ENCODE peak calls at places on chromosome 20, in nine cellular contexts. W is AG09309; E is foreskin fibroblast; K is ovary; J is uterus; Q is aorta; R is adrenal gland; F is naive thymus-derived CD4-positive, alpha-beta T cell; N is GM23338. D is an unnamed sample.

GRCh38 chr20:60583741-60584140 is 625.5 kb downstream of the CDH26 start:
- DNase-seq in W (no peak), E (no peak), K (no peak), J (no peak), Q (no peak), R (no peak), F (no peak), N (no peak), D (no peak)

GRCh38 chr20:15200139-15200538 is 862.7 kb upstream of the FLRT3 start:
- DNase-seq in W (no peak), E (peak), K (no peak), J (no peak), Q (no peak), R (no peak), F (no peak), N (no peak), D (no peak)

GRCh38 chr20:914727-915498 is 1.2 kb downstream of the ANGPT4 start:
- DNase-seq in W (no peak), E (no peak), K (no peak), J (no peak), Q (no peak), R (no peak), F (no peak), N (no peak), D (no peak)

GRCh38 chr20:45629496-45630100 is at the start of gene WFDC10A:
- DNase-seq in W (no peak), E (peak), K (no peak), J (no peak), Q (no peak), R (peak), F (no peak), N (peak), D (no peak)

GRCh38 chr20:52191436-52192295 is at the start of gene ZFP64:
- DNase-seq in W (peak), E (peak), K (peak), J (peak), Q (peak), R (peak), F (peak), N (peak), D (peak)

GRCh38 chr20:50561379-50562078 is 51.3 kb downstream of the PTPN1 start:
- DNase-seq in W (peak), E (peak), K (peak), J (peak), Q (peak), R (peak), F (peak), N (no peak), D (no peak)

GRCh38 chr20:5918856-5919633 is 31.3 kb downstream of the TRMT6 start:
- DNase-seq in W (no peak), E (peak), K (no peak), J (no peak), Q (no peak), R (no peak), F (no peak), N (no peak), D (no peak)

GRCh38 chr20:641516-641913 is 11.5 kb downstream of the SRXN1 start:
- DNase-seq in W (no peak), E (no peak), K (no peak), J (no peak), Q (no peak), R (peak), F (no peak), N (no peak), D (no peak)

GRCh38 chr20:62916703-62917476 is 9.4 kb downstream of the DIDO1 start:
- DNase-seq in W (no peak), E (no peak), K (no peak), J (no peak), Q (peak), R (no peak), F (no peak), N (no peak), D (no peak)

GRCh38 chr20:38193586-38194105 is 28.6 kb upstream of the TGM2 start:
- DNase-seq in W (no peak), E (no peak), K (no peak), J (no peak), Q (peak), R (no peak), F (no peak), N (no peak), D (no peak)

DNA sequence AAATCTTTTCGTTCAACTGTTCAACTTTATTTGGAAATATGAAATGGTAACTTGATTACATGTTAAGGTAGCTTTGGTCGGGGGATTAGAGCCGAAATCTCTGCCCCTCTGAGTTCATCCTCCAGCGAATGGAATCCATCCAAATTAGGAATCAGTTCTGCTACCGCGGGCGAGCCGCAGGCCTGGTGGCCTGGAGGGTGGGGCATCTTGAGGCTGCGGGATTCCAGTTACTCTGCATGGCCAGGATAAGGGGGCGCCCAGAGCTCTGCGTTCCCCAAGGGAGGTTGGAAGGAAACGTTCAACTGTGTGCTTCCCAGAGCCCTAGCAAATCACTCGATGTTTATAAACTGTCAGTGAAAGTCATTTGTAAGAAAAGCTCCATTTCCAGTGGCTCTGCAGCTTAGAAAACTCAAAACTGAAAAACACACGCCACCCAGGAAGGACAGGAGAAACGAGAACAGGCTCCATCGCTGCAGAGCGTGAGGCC is 262.2 kb downstream of the TAF4 start:
- DNase-seq in W (no peak), E (peak), K (peak), J (no peak), Q (peak), R (no peak), F (no peak), N (no peak), D (no peak)
- H3K4me3 ChIP-seq in W (peak), E (no peak), K (no peak), J (no peak), Q (no peak), R (no peak), F (no peak), N (no peak), D (no peak)

GRCh38 chr20:32660661-32661060 is 13.1 kb downstream of the C20orf203 start:
- DNase-seq in W (no peak), E (no peak), K (no peak), J (no peak), Q (no peak), R (no peak), F (no peak), N (no peak), D (no peak)

GRCh38 chr20:32661820-32662528 is 11.8 kb downstream of the C20orf203 start:
- DNase-seq in W (no peak), E (no peak), K (no peak), J (no peak), Q (no peak), R (no peak), F (no peak), N (peak), D (no peak)

GRCh38 chr20:32667030-32667429 is 6.7 kb downstream of the C20orf203 start:
- DNase-seq in W (no peak), E (no peak), K (no peak), J (no peak), Q (no peak), R (no peak), F (no peak), N (peak), D (no peak)

GRCh38 chr20:32663704-32664351 is 9.9 kb downstream of the C20orf203 start:
- DNase-seq in W (no peak), E (no peak), K (no peak), J (no peak), Q (no peak), R (no peak), F (no peak), N (no peak), D (no peak)

GRCh38 chr20:32664352-32665159 is 9.2 kb downstream of the C20orf203 start:
- DNase-seq in W (no peak), E (no peak), K (no peak), J (no peak), Q (no peak), R (peak), F (no peak), N (no peak), D (no peak)
- H3K4me3 ChIP-seq in W (no peak), E (no peak), K (no peak), J (no peak), Q (no peak), R (no peak), F (no peak), N (no peak), D (no peak)

GRCh38 chr20:57629976-57630525 is 9.8 kb upstream of the ZBP1 start:
- DNase-seq in W (no peak), E (no peak), K (no peak), J (no peak), Q (no peak), R (no peak), F (no peak), N (no peak), D (no peak)

GRCh38 chr20:57625978-57626377 is 5.8 kb upstream of the ZBP1 start:
- DNase-seq in W (no peak), E (no peak), K (no peak), J (no peak), Q (no peak), R (no peak), F (no peak), N (no peak), D (no peak)

GRCh38 chr20:57625181-57625958 is 5.1 kb upstream of the ZBP1 start:
- DNase-seq in W (no peak), E (no peak), K (no peak), J (no peak), Q (peak), R (no peak), F (no peak), N (no peak), D (no peak)

GRCh38 chr20:57627339-57627738 is 7.1 kb upstream of the ZBP1 start:
- DNase-seq in W (no peak), E (no peak), K (no peak), J (no peak), Q (no peak), R (no peak), F (no peak), N (no peak), D (no peak)

DNA sequence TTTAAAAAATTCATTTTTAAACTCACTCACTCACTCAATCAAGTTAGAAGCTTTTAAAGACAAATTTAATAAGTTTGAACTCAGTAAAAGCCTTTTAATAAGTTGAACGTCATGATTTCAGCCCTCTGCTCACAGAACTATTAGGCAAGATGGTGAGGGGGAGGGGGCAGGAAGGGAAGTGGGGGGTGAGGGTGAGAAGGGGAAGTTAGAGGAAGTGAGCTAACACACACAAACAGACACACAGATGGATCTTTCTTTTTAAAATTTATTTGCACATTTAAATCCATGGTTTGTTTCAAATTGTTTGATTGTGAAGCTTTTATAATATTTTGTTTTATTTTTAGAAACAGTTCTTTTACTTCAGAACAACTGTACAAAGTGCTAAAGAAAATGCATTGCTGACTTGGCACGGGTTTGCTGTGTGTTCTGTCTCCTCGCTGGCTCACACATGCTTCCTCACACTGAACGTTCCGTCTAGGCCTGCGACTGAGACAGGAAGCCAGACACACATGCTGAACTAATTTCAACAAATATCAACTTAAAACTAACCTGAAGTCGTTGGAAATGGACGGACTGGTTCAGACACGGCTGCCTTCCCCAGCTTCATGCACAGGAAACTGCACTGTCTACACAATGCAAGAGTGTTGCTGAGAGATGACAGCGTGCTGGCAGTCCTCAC is 7.9 kb upstream of the ZBP1 start:
- DNase-seq in W (peak), E (peak), K (no peak), J (peak), Q (peak), R (peak), F (no peak), N (no peak), D (no peak)
- H3K4me3 ChIP-seq in W (no peak), E (no peak), K (no peak), J (no peak), Q (no peak), R (no peak), F (peak), N (no peak), D (no peak)

DNA sequence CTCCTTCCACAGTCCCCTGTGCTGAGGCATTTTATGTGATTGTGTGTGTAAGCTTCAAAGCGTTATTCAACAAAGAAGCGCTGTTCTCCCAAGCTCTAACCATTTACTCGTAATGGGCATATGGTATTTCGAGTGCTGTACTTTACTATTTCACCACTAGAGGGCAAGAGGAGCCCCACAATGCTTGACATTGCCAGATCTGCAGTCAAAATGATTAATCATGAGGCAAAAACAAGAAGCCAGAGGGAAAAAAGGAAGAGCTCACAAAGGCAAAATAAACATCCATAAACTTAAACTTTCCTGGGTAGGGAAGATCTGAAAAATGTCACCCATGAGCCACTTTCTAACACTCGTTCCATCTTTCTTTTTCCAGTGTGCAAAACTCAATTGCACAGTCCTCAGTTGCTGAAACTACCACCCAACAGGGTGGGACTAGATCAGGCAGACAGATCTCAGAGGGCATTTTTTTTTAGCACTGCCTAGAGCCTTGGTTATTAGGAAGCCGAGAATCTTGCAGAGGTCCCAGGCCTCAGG is 215.0 kb upstream of the PLCB4 start:
- DNase-seq in W (peak), E (peak), K (no peak), J (peak), Q (no peak), R (no peak), F (no peak), N (peak), D (no peak)
- H3K4me3 ChIP-seq in W (no peak), E (no peak), K (no peak), J (no peak), Q (peak), R (no peak), F (no peak), N (no peak), D (peak)

GRCh38 chr20:44089987-44090674 is 96.9 kb downstream of the JPH2 start:
- DNase-seq in W (no peak), E (peak), K (no peak), J (no peak), Q (no peak), R (peak), F (no peak), N (no peak), D (no peak)

GRCh38 chr20:44095831-44096230 is 91.2 kb downstream of the JPH2 start:
- DNase-seq in W (no peak), E (no peak), K (no peak), J (no peak), Q (no peak), R (no peak), F (no peak), N (no peak), D (no peak)

GRCh38 chr20:44091026-44091425 is 96.0 kb downstream of the JPH2 start:
- DNase-seq in W (no peak), E (no peak), K (no peak), J (no peak), Q (no peak), R (no peak), F (no peak), N (no peak), D (no peak)

GRCh38 chr20:44092551-44093248 is 94.3 kb downstream of the JPH2 start:
- DNase-seq in W (no peak), E (peak), K (no peak), J (no peak), Q (no peak), R (no peak), F (no peak), N (peak), D (no peak)

GRCh38 chr20:44093249-44093582 is 93.8 kb downstream of the JPH2 start:
- DNase-seq in W (no peak), E (no peak), K (no peak), J (no peak), Q (no peak), R (no peak), F (no peak), N (no peak), D (no peak)
- H3K4me3 ChIP-seq in W (no peak), E (no peak), K (no peak), J (no peak), Q (no peak), R (no peak), F (no peak), N (no peak), D (no peak)

DNA sequence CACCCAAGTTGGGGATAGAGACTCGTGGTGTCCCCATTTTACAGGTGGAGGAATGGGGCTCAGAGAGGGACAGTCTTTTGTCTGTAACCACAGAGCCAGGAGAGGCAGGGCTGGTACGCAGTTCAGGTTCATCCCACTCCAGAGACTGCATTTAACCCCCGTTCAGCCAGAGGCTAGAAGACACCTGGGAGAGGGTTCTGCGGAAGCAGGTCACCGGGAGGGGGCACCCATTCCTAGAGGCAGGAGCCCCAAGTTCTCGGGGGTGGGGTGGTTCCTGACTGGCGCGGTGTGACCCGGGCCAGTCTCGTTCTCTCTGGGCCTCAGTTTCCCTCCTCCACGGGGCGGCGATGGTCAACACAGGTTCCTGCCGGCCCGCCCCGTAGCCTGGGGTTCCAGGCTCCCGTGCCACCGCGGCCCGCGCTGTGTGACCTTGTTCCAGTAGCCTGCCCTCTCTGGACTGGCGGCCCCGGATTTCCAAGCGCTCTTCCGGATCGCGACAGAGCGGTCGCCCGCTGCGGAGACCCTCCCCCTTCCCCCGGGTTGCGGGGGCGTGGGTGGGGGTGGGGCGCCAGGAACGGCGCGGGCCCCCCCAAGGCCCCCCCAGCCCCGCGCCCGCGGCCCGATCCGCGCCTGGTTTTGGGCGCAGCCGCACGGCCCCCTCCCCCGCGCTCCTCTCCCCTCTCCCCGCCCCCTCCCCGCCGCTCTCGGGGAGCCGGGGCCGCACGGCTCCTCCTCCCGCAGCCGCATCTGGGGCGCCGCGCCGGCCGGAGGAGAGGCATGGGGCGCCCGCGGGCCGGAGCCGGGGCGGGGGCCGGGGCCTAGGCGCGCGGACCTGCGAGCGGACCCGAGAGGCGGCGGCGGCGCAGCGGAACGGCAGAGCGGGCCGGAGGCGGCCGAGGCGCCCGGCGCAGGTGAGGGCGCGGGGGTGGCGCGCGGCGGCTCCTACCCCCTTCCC is at the start of gene DLGAP4:
- DNase-seq in W (no peak), E (no peak), K (no peak), J (no peak), Q (no peak), R (no peak), F (no peak), N (peak), D (no peak)
- H3K4me3 ChIP-seq in W (no peak), E (no peak), K (peak), J (peak), Q (no peak), R (peak), F (no peak), N (peak), D (peak)

D was measured in psoas muscle.